ENCODE peak calls at places on chromosomes 7 and 10, in eight cellular contexts. G, V, U, R, I, J, T and M are unnamed samples.

GRCh38 chr7:148687555-148687954 is 11.1 kb upstream of the CUL1 start:
- DNase-seq in G (no peak), V (no peak), U (peak), R (no peak), I (no peak), J (no peak), T (no peak), M (no peak)

GRCh38 chr7:100726998-100727761 is 6.2 kb upstream of the ZAN start:
- DNase-seq in G (peak), V (no peak), U (peak), R (no peak), I (no peak), J (no peak), T (no peak), M (no peak)

GRCh38 chr10:62047960-62048383 is 146.5 kb downstream of the ARID5B start:
- DNase-seq in G (peak), V (no peak), U (no peak), R (no peak), I (peak), J (no peak), T (no peak), M (no peak)

GRCh38 chr10:102131286-102132170 is 1.3 kb upstream of the PPRC1 start:
- DNase-seq in G (peak), V (no peak), U (peak), R (no peak), I (no peak), J (no peak), T (no peak), M (no peak)

GRCh38 chr10:92969151-92969550 is 91.4 kb upstream of the CYP26C1 start:
- DNase-seq in G (peak), V (no peak), U (peak), R (no peak), I (no peak), J (no peak), T (no peak), M (no peak)

GRCh38 chr7:64640504-64640903 is 25.4 kb upstream of the ZNF107 start:
- DNase-seq in G (no peak), V (no peak), U (no peak), R (no peak), I (no peak), J (no peak), T (no peak), M (no peak)

GRCh38 chr7:101536232-101536631 is 92.9 kb downstream of the MYL10 start:
- DNase-seq in G (no peak), V (peak), U (no peak), R (no peak), I (no peak), J (no peak), T (no peak), M (no peak)

GRCh38 chr10:127243490-127244272 is 47.3 kb upstream of the INSYN2A start:
- DNase-seq in G (peak), V (peak), U (peak), R (peak), I (peak), J (peak), T (peak), M (no peak)

GRCh38 chr10:76022366-76022765 is 590.9 kb downstream of the LRMDA start:
- DNase-seq in G (no peak), V (peak), U (no peak), R (no peak), I (no peak), J (no peak), T (no peak), M (no peak)

GRCh38 chr7:90933984-90934383 is 330.2 kb upstream of the FZD1 start:
- DNase-seq in G (no peak), V (peak), U (no peak), R (no peak), I (no peak), J (no peak), T (no peak), M (no peak)

GRCh38 chr10:24344279-24344678 is 135.3 kb downstream of the KIAA1217 start:
- DNase-seq in G (peak), V (peak), U (peak), R (no peak), I (no peak), J (no peak), T (no peak), M (no peak)

DNA sequence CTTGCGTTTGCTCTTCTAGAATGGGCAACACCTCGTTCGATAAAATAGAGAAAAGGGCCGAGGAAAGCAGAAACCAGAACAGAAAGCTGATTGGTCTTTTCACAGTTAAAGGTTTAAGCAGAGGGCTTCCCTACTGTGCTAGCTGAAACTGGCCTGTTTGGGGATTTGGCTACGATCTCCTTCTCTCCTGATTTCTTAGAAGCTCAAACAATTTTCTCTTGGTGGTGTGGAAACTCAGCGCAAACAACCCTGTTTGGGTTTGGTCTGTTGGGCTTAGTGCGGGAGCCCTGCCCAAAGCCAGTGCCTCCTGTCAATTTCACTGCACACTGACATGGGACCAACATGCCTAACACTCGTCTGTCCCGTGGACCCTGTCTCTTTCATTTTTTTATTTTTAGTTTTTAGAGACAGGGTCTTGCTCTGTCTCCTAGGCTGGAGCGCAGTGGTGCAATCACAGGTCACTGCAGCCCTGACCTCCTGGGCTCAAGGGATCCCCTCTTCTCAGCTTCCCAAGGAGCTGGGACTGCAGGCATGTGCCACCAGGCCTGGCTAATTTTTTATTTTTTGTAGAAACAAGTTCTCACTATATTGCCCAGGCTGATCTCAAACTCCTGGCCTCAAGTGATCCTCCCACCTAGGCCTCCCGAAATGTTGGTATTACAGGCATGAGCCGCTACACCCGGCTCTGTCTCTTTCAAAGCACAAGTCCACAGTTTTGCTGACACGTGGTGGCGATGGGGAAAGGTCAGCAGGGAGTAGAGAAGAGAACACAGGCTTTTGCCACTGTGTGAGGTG is 16.5 kb upstream of the BNIP3 start:
- DNase-seq in G (no peak), V (no peak), U (no peak), R (no peak), I (no peak), J (no peak), T (no peak), M (no peak)
- H3K9ac ChIP-seq in G (peak), V (no peak), U (no peak), R (peak), I (no peak), J (peak), T (no peak), M (peak)

GRCh38 chr10:133209117-133209516 is 20.9 kb upstream of the UTF1 start:
- DNase-seq in G (no peak), V (no peak), U (no peak), R (no peak), I (no peak), J (no peak), T (no peak), M (no peak)

GRCh38 chr10:133208466-133208865 is 21.6 kb upstream of the UTF1 start:
- DNase-seq in G (no peak), V (no peak), U (no peak), R (no peak), I (no peak), J (no peak), T (no peak), M (no peak)

GRCh38 chr10:133210398-133211140 is 19.4 kb upstream of the UTF1 start:
- DNase-seq in G (no peak), V (no peak), U (no peak), R (no peak), I (no peak), J (no peak), T (no peak), M (no peak)

GRCh38 chr10:133211141-133211830 is 18.7 kb upstream of the UTF1 start:
- DNase-seq in G (no peak), V (no peak), U (no peak), R (no peak), I (no peak), J (no peak), T (no peak), M (no peak)

DNA sequence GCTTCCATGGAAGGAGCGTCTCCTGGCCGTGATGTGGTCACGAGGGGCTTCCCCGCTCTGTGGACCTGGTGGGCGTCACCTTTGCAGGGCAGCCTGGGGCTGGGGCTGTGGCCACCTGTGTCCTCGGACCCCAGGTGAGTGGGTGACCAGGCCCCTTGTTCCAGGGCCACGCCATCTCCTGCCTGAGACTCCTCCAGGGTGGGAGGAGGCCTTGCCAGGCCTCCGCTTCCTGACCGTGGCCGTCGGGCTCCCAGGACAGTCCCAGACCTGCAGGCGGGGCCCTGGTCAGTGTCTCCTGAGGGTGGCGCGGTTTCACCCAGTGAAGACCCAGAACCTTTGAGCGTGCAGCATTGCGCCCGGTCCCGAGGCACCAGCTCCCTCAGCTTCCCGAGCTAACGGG is 20.4 kb upstream of the UTF1 start:
- DNase-seq in G (no peak), V (no peak), U (no peak), R (no peak), I (no peak), J (no peak), T (no peak), M (no peak)
- H3K9ac ChIP-seq in G (no peak), V (no peak), U (no peak), R (no peak), I (no peak), J (no peak), T (no peak), M (no peak)

GRCh38 chr10:17668435-17669184 is 24.7 kb downstream of the STAM start:
- DNase-seq in G (no peak), V (no peak), U (no peak), R (no peak), I (no peak), J (no peak), T (no peak), M (no peak)

GRCh38 chr10:17665742-17666141 is 21.8 kb downstream of the STAM start:
- DNase-seq in G (peak), V (no peak), U (peak), R (no peak), I (no peak), J (peak), T (no peak), M (no peak)

GRCh38 chr10:17673517-17674051 is 29.6 kb downstream of the STAM start:
- DNase-seq in G (peak), V (no peak), U (peak), R (peak), I (no peak), J (peak), T (peak), M (no peak)

GRCh38 chr10:17671307-17671706 is 27.4 kb downstream of the STAM start:
- DNase-seq in G (no peak), V (no peak), U (no peak), R (no peak), I (no peak), J (peak), T (no peak), M (no peak)

DNA sequence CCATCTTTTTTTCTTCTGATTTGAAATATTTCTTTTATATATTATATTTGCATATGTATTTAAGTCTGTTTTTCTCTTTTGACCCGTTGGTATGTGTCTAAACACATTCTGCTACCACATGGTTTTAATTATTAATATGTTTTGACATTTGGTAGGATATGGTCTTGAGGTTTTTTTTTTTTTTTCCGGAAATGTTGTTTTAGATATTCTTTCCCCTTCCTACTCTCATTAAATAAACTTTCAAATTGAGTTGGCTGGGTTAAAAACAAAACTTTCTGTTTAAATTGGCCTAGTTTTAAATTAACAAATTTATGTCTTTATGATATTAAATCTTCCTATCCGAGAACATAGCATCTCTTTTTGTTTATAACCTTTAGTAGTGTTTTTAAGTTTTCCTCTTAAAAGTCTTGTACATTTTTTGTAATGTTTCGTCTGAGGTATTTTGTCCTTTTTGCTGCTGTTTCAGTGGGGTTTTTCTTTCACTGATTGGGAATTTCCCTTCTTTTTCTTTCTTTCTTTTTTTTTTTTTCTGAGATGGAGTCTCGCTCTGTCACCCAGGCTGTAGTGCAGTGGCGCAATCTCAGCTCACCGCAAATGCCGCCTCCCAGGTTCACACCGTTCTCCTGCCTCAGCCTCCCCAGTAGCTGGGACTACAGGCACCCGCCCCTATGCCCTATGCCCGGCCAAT is 25.4 kb downstream of the STAM start:
- DNase-seq in G (no peak), V (no peak), U (no peak), R (no peak), I (no peak), J (no peak), T (no peak), M (no peak)
- H3K9ac ChIP-seq in G (no peak), V (no peak), U (no peak), R (no peak), I (no peak), J (no peak), T (no peak), M (no peak)

GRCh38 chr7:43594020-43594419 is 11.1 kb downstream of the STK17A start:
- DNase-seq in G (no peak), V (no peak), U (no peak), R (no peak), I (no peak), J (no peak), T (no peak), M (no peak)
- H3K9ac ChIP-seq in G (no peak), V (no peak), U (no peak), R (no peak), I (no peak), J (no peak), T (no peak), M (no peak)

DNA sequence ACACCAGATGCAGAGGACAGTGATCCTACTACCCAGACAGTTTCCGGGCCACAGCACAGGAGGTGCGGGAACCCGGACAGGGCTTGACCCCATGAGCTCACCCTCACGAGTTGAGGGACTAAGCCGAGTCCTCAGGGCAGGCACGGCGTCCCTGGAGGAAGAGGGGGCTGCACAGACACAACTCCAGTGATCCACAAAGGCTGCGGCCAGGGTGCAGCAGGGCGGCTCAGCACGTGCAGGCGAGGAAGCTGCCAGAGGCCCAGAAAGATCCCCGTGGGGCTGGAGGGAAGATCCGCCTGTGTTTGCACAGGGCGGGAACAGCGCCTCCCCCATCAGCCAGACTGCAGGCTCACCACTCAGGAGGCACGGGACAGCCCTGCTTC is 45.9 kb upstream of the TMEM72 start:
- DNase-seq in G (no peak), V (no peak), U (no peak), R (no peak), I (peak), J (no peak), T (no peak), M (no peak)
- H3K9ac ChIP-seq in G (peak), V (no peak), U (no peak), R (no peak), I (no peak), J (no peak), T (no peak), M (no peak)

GRCh38 chr7:140048138-140048537 is 14.6 kb downstream of the PARP12 start:
- DNase-seq in G (no peak), V (no peak), U (no peak), R (no peak), I (no peak), J (no peak), T (no peak), M (no peak)
- H3K9ac ChIP-seq in G (no peak), V (no peak), U (no peak), R (no peak), I (no peak), J (no peak), T (no peak), M (no peak)

DNA sequence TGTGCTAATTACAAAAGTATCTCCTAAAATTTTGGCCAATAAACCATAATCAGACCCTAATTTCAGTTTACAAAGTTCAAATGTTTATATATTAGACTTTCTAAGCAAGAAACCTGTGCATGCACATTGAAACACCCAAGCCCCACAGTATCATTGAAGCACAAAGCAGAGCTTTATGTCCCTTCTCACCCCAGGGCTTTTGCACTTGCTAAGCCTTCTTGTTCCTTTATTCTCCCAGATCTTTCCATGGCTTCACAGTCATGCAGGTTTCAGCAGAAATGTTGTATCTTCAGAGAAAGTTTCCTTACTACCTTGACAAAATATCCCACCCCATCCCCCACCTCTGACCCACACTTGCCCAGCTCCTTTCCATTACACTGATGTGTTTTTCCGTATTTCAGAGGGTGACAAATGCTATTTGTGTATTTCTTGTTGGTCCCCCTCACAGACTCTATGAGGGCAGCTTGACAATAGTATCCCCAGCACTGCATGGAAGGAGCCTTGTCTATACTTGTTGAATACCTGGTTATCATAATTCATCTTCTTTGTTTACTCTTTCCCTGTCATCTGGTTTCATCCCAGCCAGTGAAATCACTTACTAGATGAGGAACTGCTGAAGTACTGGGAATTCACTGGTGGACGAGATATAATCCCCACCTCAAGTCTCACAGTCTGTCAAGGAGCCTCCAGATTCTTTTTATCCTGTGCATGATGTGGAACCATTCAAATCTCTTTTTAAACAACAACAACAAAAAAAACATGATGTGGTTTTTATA is 24.0 kb upstream of the PCGF5 start:
- DNase-seq in G (no peak), V (no peak), U (no peak), R (no peak), I (no peak), J (no peak), T (no peak), M (no peak)
- H3K9ac ChIP-seq in G (peak), V (peak), U (no peak), R (no peak), I (no peak), J (no peak), T (no peak), M (no peak)

GRCh38 chr10:121579656-121580055 is 18.6 kb downstream of the FGFR2 start:
- DNase-seq in G (no peak), V (no peak), U (no peak), R (peak), I (no peak), J (peak), T (no peak), M (no peak)
- H3K9ac ChIP-seq in G (no peak), V (no peak), U (no peak), R (no peak), I (no peak), J (peak), T (no peak), M (no peak)